ENCODE peak calls at places on chromosomes 11 and 22, in four cellular contexts. Q is K562, F is GM12878, J is HepG2. V is an unnamed sample.

GRCh38 chr11:68212421-68213134 is 518 bp downstream of the KMT5B start:
- DNase-seq in Q (peak; percentile 84), J (peak; percentile 65), F (no peak), V (peak; percentile 76)

GRCh38 chr11:1876361-1877063 is 15.2 kb downstream of the PRR33 start:
- DNase-seq in J (peak; percentile 27), F (no peak), Q (peak; percentile 63), V (peak; percentile 75)

GRCh38 chr22:31332886-31333285 is 13.3 kb downstream of the PATZ1 start:
- DNase-seq in F (no peak), J (no peak), Q (no peak), V (no peak)

GRCh38 chr11:55942785-55943392 is 6.7 kb upstream of the OR5I1 start:
- DNase-seq in F (no peak), Q (peak; percentile 28), J (peak; percentile 23), V (peak; percentile 4)

GRCh38 chr11:68008381-68009337 is 1.5 kb upstream of the ALDH3B1 start:
- DNase-seq in F (no peak), Q (no peak), J (no peak), V (no peak)

GRCh38 chr11:113419426-113420003 is 31.9 kb downstream of the ANKK1 start:
- DNase-seq in F (no peak), Q (no peak), J (no peak), V (no peak)

GRCh38 chr11:60945295-60945667 is 6.7 kb downstream of the SLC15A3 start:
- DNase-seq in Q (peak; percentile 31), J (no peak), F (no peak), V (no peak)

GRCh38 chr11:102451693-102452460 is 688 bp downstream of the TMEM123 start:
- DNase-seq in F (no peak), Q (peak; percentile 81), J (peak; percentile 96), V (peak; percentile 50)

GRCh38 chr11:26851696-26852095 is 129.8 kb upstream of the SLC5A12 start:
- DNase-seq in J (no peak), Q (no peak), F (no peak), V (no peak)

GRCh38 chr11:128716231-128716630 is 22.4 kb downstream of the FLI1 start:
- DNase-seq in Q (no peak), F (no peak), J (no peak), V (no peak)

GRCh38 chr22:48959496-48959895 is 868.2 kb downstream of the BRD1 start:
- DNase-seq in Q (no peak), F (no peak), J (no peak), V (no peak)

GRCh38 chr22:45604239-45604711 is 67.4 kb upstream of the ATXN10 start:
- DNase-seq in J (no peak), F (no peak), Q (no peak), V (no peak)

GRCh38 chr11:92128026-92128425 is 96.6 kb upstream of the FAT3 start:
- DNase-seq in Q (no peak), J (no peak), F (no peak), V (no peak)

GRCh38 chr11:69573751-69574382 is 67.1 kb upstream of the CCND1 start:
- DNase-seq in J (no peak), F (no peak), Q (no peak), V (no peak)

GRCh38 chr11:13316528-13316961 is 39.0 kb downstream of the BMAL1 start:
- DNase-seq in F (no peak), J (no peak), Q (no peak), V (no peak)

GRCh38 chr11:87454246-87454645 is 416.5 kb downstream of the TMEM135 start:
- DNase-seq in Q (no peak), F (peak; percentile 25), J (no peak), V (no peak)

GRCh38 chr22:42270178-42270511 is 308 bp downstream of the TCF20 start:
- DNase-seq in J (no peak), Q (peak; percentile 51), F (no peak), V (no peak)

GRCh38 chr22:44880588-44881245 is 128.3 kb downstream of the ARHGAP8 start:
- DNase-seq in Q (no peak), J (no peak), F (no peak), V (no peak)

GRCh38 chr11:68142028-68142412 is 20.8 kb upstream of the CHKA start:
- DNase-seq in F (no peak), J (no peak), Q (no peak), V (no peak)

GRCh38 chr11:32891657-32892354 is 805 bp upstream of the QSER1 start:
- DNase-seq in J (no peak), F (no peak), Q (peak; percentile 39), V (no peak)

GRCh38 chr22:40462195-40462988 is 92.0 kb downstream of the SGSM3 start:
- DNase-seq in F (no peak), J (peak; percentile 9), Q (no peak), V (no peak)

GRCh38 chr11:813037-813436 is 3.3 kb downstream of the RPLP2 start:
- DNase-seq in F (no peak), J (no peak), Q (no peak), V (no peak)

GRCh38 chr22:46171940-46172339 is 21.6 kb downstream of the PPARA start:
- DNase-seq in F (no peak), J (no peak), Q (no peak), V (no peak)

GRCh38 chr11:33435201-33435600 is 178.0 kb downstream of the HIPK3 start:
- DNase-seq in F (no peak), J (no peak), Q (no peak), V (no peak)

GRCh38 chr11:116513894-116514293 is 258.9 kb downstream of the BUD13 start:
- DNase-seq in J (peak; percentile 64), F (no peak), Q (peak; percentile 66), V (no peak)

GRCh38 chr11:31643831-31644230 is 134.3 kb downstream of the ELP4 start:
- DNase-seq in F (no peak), J (no peak), Q (no peak), V (peak; percentile 7)
- TF ChIP-seq SP1 in F (no peak), J (no peak), Q (no peak), V (no peak)

DNA sequence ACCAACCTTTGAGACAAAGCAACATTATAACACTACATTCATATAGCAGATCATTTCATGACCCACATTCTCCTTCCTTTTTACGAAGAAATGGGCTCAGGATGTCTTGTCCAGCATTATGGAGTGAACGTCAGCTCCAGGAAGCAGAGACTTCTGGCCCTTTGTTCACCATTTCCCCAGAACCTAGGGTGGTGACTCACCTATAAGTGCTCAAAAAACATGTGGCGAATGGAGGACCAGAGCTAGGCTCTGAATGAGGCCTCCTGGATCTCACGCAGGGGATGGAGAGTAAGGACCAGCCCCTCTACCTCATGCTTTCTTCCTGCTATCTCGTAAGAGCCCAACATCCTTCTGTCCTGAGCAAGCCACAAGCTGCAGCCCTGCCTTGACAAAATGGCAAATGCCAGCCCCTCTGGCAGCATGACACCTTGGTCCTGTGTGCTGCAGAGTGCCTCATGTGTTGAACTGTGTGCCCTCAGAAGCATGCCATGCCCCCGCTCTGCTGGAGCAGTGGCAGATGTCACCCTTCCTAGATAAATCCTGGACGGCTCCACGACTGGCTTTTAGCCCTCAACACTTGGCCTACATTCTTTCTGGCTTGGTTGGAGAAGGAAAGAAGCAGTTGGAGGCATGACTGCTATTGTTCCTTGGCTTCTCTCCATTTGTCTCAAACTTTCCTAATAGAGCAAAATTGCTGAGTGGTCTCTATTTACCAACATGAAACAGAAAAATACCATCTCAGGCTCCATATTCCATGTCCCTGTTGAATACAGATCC is 6.5 kb upstream of the ST3GAL4 start:
- DNase-seq in Q (no peak), J (no peak), F (no peak), V (no peak)
- TF ChIP-seq TARDBP in Q (no peak), J (no peak), F (no peak), V (no peak)

GRCh38 chr11:101436511-101437142 is 147.2 kb downstream of the TRPC6 start:
- DNase-seq in Q (peak; percentile 38), J (peak; percentile 18), F (no peak), V (peak; percentile 41)
- TF ChIP-seq SP1 in Q (no peak), J (no peak), F (no peak), V (no peak)

GRCh38 chr22:25111579-25112517 is 87.8 kb upstream of the CRYBB3 start:
- DNase-seq in J (no peak), F (no peak), Q (no peak), V (peak; percentile 40)

GRCh38 chr22:25110596-25110845 is 89.1 kb upstream of the CRYBB3 start:
- DNase-seq in J (no peak), Q (no peak), F (no peak), V (no peak)

GRCh38 chr22:25112538-25113253 is 87.0 kb upstream of the CRYBB3 start:
- DNase-seq in J (peak; percentile 33), Q (no peak), F (no peak), V (no peak)

GRCh38 chr22:25110846-25111578 is 88.6 kb upstream of the CRYBB3 start:
- DNase-seq in J (peak; percentile 91), F (peak; percentile 26), Q (peak; percentile 40), V (peak; percentile 89)

DNA sequence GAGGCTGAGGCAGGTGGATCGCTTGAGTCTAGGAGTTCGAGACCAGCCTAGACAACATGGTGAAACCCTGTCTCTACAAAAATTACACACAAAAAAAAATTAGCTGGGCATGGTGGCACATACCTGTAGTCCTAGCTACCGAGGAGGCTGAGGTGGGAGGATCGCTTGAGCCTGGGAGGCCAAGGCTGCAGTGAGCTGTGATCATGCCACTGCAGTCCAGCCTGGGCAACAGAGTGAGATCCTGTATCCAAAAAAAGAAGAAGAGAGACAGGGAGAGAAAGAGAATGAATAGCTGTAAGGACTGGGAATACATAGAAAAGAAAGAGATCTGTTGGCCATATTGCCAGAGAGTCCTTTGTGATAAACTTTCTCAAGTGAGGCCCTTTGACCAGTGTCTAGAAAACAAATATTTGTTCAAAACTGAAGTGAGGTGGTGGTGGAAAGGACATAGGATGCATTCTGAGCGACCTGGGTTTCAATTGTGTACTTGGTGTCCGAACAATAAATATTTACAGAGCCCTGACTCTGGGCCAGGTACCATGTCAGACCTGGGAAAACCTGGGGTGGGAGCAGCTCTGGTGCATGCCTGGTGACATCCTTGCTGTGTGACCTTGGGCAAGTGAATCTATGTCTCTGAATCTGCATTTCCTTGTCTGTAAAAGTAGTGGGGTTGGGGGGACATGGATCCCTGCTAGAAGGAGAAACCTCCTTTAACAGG is 89.6 kb upstream of the CRYBB3 start:
- DNase-seq in F (no peak), Q (no peak), J (peak; percentile 93), V (no peak)
- TF ChIP-seq TARDBP in F (no peak), Q (no peak), J (no peak), V (no peak)

DNA sequence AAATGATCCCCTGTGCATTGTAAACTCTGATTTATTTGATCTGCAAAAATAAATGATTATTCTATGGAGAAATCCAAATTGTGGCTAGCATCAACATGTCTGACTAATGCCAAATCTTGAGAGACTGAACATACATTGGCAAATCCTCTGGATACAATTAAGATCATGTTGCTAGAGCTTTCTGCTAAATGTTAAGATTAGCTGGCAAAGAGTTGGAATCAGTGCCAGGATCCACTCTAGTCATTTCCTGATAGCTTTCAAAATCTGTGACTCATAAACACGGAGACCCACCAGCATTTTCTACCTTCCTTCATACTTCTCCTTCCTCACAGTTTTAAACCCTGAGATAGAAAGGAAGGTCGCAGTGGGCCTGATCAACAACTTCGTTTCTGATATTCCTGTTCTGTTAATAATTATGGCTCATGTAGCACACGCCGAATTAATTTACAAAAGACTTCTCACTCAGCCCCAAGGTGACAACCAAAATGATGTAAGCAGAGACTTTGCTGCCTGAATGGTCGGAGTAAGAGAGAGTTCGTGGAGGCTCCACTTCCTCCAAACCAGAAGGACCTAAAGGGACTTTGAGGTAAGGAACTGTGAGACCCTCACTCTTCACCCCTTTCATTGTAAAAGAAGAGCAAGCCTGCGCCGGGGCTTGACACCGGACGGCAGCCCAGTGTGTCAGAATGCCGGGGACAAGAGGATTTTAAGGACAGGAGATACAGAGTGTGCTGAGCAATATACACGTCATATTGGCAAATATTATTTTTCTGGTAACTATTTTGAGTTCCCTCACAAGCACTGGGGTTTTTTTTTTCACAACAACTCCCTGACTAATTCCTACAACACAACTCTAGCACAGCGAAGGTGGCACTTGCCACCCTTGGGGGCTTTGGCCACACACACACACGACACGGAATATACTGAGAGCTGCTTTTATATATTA is 42.0 kb downstream of the SERPINH1 start:
- DNase-seq in J (no peak), Q (no peak), F (no peak), V (no peak)
- TF ChIP-seq SP1 in J (no peak), Q (no peak), F (no peak), V (no peak)